ENCODE peak calls at places on chromosomes 4 and X, in six cellular contexts. U, Y, C, N, B and S are unnamed samples.

GRCh38 chrX:110180176-110180927 is 137.5 kb downstream of the AMMECR1 start:
- DNase-seq in N (no peak), Y (peak; percentile 87), U (no peak), C (no peak), B (no peak), S (no peak)

GRCh38 chrX:106479920-106480319 is 131.9 kb upstream of the RADX start:
- DNase-seq in U (no peak), N (no peak), Y (no peak), B (no peak), C (no peak), S (no peak)

GRCh38 chrX:38817004-38817703 is 15.9 kb downstream of the MID1IP1 start:
- DNase-seq in B (peak; percentile 54), U (no peak), Y (no peak), N (no peak), C (peak; percentile 66), S (no peak)

GRCh38 chrX:103918584-103919335 is 43.7 kb upstream of the TMSB15B start:
- DNase-seq in N (no peak), U (peak; percentile 37), Y (peak; percentile 66), B (peak; percentile 70), C (peak; percentile 81), S (no peak)

GRCh38 chr4:77579406-77580076 is 26.1 kb upstream of the CXCL13 start:
- DNase-seq in Y (peak; percentile 92), C (no peak), U (no peak), N (no peak), B (no peak), S (no peak)

GRCh38 chr4:155820887-155821529 is 45.1 kb downstream of the ASIC5 start:
- DNase-seq in Y (no peak), N (no peak), C (no peak), B (no peak), U (no peak), S (no peak)

GRCh38 chr4:110621328-110621812 is 1.5 kb downstream of the PITX2 start:
- DNase-seq in U (no peak), Y (no peak), N (no peak), B (no peak), C (no peak), S (no peak)

GRCh38 chr4:8427761-8428287 is 12.7 kb downstream of the ACOX3 start:
- DNase-seq in B (no peak), N (peak; percentile 67), U (no peak), Y (peak; percentile 51), C (peak; percentile 67), S (no peak)

GRCh38 chr4:134687646-134688628 is 486.3 kb upstream of the PABPC4L start:
- DNase-seq in C (no peak), U (no peak), B (peak; percentile 43), N (no peak), Y (no peak), S (no peak)

GRCh38 chr4:93791570-93792195 is 36.9 kb upstream of the ATOH1 start:
- DNase-seq in B (peak; percentile 44), N (no peak), Y (peak; percentile 7), U (no peak), C (no peak), S (peak; percentile 47)

GRCh38 chr4:46506876-46507275 is 116.9 kb upstream of the GABRA2 start:
- DNase-seq in Y (peak; percentile 0), N (no peak), C (no peak), U (no peak), B (no peak), S (no peak)

GRCh38 chr4:6889101-6889735 is 20.4 kb upstream of the TBC1D14 start:
- DNase-seq in U (no peak), B (no peak), N (no peak), C (no peak), Y (no peak), S (no peak)

GRCh38 chrX:101708180-101708579 is 48.5 kb upstream of the ARMCX2 start:
- DNase-seq in U (no peak), C (no peak), Y (peak; percentile 2), B (no peak), N (no peak), S (no peak)

GRCh38 chr4:10296730-10297129 is 160.5 kb downstream of the ZNF518B start:
- DNase-seq in B (no peak), N (peak; percentile 65), Y (no peak), U (no peak), C (no peak), S (no peak)

DNA sequence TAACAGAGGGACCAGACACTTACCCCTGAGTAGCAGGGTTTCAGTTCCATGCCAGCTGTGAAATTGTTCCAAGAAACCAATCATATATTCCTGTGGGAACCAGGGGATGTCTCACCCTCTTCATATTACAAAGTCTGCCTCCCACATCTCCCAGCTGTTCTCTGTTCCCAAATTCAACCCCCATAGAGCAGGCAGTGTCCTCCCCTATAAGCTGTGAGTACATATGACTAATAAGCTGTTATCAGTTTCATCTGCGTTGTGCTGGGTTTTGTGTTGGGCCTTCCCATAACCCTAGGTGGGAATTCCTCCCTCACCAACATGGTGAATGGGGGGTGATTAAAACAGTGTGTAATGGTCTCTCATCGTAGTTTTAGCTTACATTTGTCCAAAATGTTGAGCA is 41.0 kb downstream of the CEP44 start:
- DNase-seq in U (no peak), Y (peak; percentile 46), B (no peak), C (no peak), N (no peak), S (no peak)
- H3K4me1 ChIP-seq in U (no peaks in the 10 kb centered on the region), Y (no peaks in the 10 kb centered on the region), B (no peaks in the 10 kb centered on the region), C (no peaks in the 10 kb centered on the region), N (no peaks in the 10 kb centered on the region), S (no peaks in the 10 kb centered on the region)

DNA sequence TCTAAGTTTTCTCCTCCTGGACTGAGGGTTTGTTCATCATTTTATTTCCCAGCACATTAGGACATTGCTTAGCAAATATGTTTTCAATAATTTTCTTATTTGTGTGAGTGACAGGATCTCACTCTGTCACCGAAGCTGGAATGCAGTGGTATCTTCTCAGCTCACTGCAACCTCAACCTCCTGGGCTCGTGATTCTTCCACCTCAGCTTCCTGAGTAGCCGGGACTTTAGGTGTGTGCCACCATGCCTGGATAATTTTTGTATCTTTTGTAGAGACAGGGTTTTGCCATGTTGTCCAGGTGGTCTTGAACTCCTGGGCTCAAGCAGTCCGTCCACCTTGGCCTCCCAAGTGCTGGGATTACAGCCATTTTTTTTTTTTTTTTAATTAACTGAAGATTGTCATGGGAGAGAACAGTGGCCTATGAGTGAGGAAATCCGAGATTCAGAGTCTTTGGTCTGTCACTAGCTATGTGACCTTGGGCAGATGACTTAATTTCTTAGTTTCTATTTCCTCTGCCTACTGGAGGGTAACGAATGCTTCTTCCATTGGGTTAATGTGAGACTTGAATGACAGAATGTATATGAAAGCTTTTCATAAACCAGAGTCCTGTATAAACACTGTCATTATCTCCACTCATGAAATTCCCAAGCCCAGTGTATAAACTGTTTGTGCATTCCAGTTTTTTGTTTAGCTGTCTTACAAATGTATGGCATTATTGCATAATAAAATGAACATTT is 23.9 kb downstream of the MOB1B start:
- DNase-seq in B (no peak), U (no peak), N (no peak), Y (no peak), C (no peak), S (no peak)
- H3K27ac ChIP-seq in B (no peak overlapping the region), U (no peak overlapping the region), N (no peak overlapping the region), Y (no peak overlapping the region), C (no peak overlapping the region), S (no peak overlapping the region)

DNA sequence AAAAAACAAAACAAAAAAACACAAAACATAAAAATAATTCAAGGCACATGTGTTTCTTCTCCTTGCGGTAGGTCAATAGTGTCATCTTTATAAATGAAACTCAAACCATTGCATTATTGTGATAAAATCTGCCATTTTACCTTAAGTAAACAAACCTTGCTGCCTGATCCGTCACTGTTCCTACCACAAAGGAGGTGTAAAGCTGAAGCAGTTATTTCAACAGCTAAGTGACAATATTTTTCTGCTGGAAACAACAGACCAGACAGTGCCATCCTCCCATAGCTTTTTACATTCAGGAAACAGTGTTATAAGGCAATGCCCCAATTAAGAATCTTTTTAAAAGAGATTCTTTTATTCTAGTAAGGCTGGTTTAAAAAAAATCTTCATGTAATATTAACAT is 242.7 kb downstream of the PPP1R2C start:
- DNase-seq in B (no peak), Y (no peak), N (no peak), C (no peak), U (no peak), S (no peak)
- H3K27me3 ChIP-seq in B (no peaks in the 10 kb centered on the region), Y (no peaks in the 10 kb centered on the region), N (peaks cover 24% of the 10 kb centered on the region), C (no peaks in the 10 kb centered on the region), U (no peaks in the 10 kb centered on the region), S (no peaks in the 10 kb centered on the region)

DNA sequence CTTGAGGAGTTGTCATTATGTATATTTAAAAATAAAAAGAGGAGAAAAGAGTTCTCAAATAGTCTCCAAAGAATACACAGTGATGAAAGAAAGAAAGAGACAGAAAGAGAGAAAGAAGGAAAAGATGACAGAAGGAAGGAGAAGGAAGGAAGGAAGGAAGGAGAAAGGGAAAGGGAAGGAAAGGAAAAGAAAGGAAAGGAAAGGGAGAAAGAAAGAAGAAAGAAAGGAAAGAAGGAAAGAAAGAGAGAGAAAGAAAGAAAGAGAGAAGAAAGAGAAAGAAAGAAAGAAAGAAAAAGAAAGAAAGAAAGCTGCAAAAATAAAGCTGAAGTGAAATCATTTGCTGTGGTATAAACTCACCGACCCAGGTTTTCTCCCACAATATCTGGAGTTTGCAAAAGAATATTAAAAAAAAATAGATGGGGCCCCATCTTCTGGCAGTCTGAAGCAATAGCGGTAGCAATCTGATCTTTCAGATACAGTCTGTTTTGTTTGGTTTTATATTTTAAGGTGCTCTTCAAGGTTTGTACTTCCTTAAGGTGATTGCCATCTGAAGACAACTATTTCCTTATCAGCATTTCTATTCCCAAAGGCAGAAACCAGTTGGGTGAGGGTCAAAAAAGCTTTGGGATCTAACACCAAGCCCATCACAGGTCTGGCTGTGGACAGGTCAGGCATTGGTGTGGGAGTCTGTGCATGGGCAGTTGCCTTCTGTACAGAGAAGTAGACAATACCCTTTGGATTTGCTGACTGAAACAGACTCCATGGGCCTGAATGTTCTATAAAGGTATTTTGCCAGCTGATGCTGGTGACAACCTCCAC is 160.4 kb downstream of the CPEB2 start:
- DNase-seq in N (no peak), Y (no peak), U (no peak), C (no peak), B (no peak), S (no peak)
- H3K4me1 ChIP-seq in N (no peaks in the 10 kb centered on the region), Y (no peaks in the 10 kb centered on the region), U (no peaks in the 10 kb centered on the region), C (peaks cover 7% of the 10 kb centered on the region), B (no peaks in the 10 kb centered on the region), S (peaks cover 5% of the 10 kb centered on the region)